ENCODE peak calls at places on chromosomes 12 and 14, in four cellular contexts. One of them, this sample, is unnamed.

GRCh38 chr12:49615725-49616124 is 7.6 kb upstream of the PRPF40B start:
- DNase-seq in K562: no peak
- DNase-seq in WTC11: no peak
- DNase-seq in HepG2: no peak
- DNase-seq in this sample: no peak

GRCh38 chr14:61537567-61538463 is 157.5 kb upstream of the HIF1A start:
- DNase-seq in K562: peak
- DNase-seq in WTC11: no peak
- DNase-seq in HepG2: peak
- DNase-seq in this sample: no peak

GRCh38 chr12:75660107-75660530 is 148.7 kb upstream of the KRR1 start:
- DNase-seq in K562: no peak
- DNase-seq in WTC11: no peak
- DNase-seq in HepG2: no peak
- DNase-seq in this sample: no peak

GRCh38 chr14:37150414-37150813 is 22.0 kb downstream of the SLC25A21 start:
- DNase-seq in K562: no peak
- DNase-seq in WTC11: no peak
- DNase-seq in HepG2: peak
- DNase-seq in this sample: no peak

GRCh38 chr12:96136720-96137378 is 57.3 kb upstream of the ELK3 start:
- DNase-seq in K562: no peak
- DNase-seq in WTC11: no peak
- DNase-seq in HepG2: no peak
- DNase-seq in this sample: no peak

GRCh38 chr12:125983094-125983783 is 918.0 kb downstream of the AACS start:
- DNase-seq in K562: peak
- DNase-seq in WTC11: no peak
- DNase-seq in HepG2: peak
- DNase-seq in this sample: no peak

GRCh38 chr12:69026341-69026740 is 93.4 kb upstream of the CPM start:
- DNase-seq in K562: no peak
- DNase-seq in WTC11: no peak
- DNase-seq in HepG2: no peak
- DNase-seq in this sample: no peak

GRCh38 chr12:20220339-20220738 is 148.0 kb upstream of the PDE3A start:
- DNase-seq in K562: no peak
- DNase-seq in WTC11: peak
- DNase-seq in HepG2: no peak
- DNase-seq in this sample: peak

GRCh38 chr14:74942608-74943007 is 12.8 kb downstream of the PGF start:
- DNase-seq in K562: peak
- DNase-seq in WTC11: no peak
- DNase-seq in HepG2: no peak
- DNase-seq in this sample: no peak

GRCh38 chr12:75603475-75603874 is 92.1 kb upstream of the KRR1 start:
- DNase-seq in K562: no peak
- DNase-seq in WTC11: no peak
- DNase-seq in HepG2: no peak
- DNase-seq in this sample: no peak

GRCh38 chr14:43165651-43166050 is 1341.4 kb downstream of the FSCB start:
- DNase-seq in K562: no peak
- DNase-seq in WTC11: no peak
- DNase-seq in HepG2: no peak
- DNase-seq in this sample: no peak

GRCh38 chr12:101942206-101942605 is 64.8 kb downstream of the DRAM1 start:
- DNase-seq in K562: no peak
- DNase-seq in WTC11: no peak
- DNase-seq in HepG2: no peak
- DNase-seq in this sample: no peak

GRCh38 chr12:76247026-76247688 is 101.1 kb downstream of the BBS10 start:
- DNase-seq in K562: no peak
- DNase-seq in WTC11: no peak
- DNase-seq in HepG2: no peak
- DNase-seq in this sample: no peak

GRCh38 chr14:21090940-21091663 is 7.4 kb downstream of the ZNF219 start:
- DNase-seq in K562: no peak
- DNase-seq in WTC11: no peak
- DNase-seq in HepG2: no peak
- DNase-seq in this sample: no peak

DNA sequence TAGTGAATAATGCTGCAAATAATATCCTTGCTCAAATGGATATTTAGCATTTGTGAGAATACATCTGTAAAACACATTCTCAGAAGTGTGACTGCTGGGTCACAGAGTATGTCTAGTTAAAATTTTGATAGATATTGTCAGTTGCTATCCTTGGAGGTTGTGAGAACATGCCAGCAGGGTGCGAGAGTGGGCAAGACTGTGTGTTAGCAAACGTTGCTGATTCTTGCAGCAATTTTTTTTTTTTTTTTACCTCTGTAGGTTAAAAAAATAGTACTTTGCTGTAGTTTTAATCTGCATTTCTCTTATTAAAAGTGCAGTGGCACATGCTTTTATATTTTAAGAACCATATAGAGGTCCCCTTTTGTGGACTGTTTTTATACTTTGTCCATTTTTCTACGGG is 4.5 kb upstream of the NYNRIN start:
- DNase-seq in K562: no peak
- DNase-seq in WTC11: no peak
- DNase-seq in HepG2: no peak
- DNase-seq in this sample: no peak
- TF ChIP-seq TCF7 in K562: no peak
- TF ChIP-seq TCF7 in WTC11: no peak
- TF ChIP-seq TCF7 in HepG2: no peak
- TF ChIP-seq TCF7 in this sample: no peak

GRCh38 chr14:29463727-29464370 is 463.8 kb downstream of the PRKD1 start:
- DNase-seq in K562: no peak
- DNase-seq in WTC11: no peak
- DNase-seq in HepG2: no peak
- DNase-seq in this sample: no peak
- TF ChIP-seq TCF7 in K562: no peak
- TF ChIP-seq TCF7 in WTC11: no peak
- TF ChIP-seq TCF7 in HepG2: no peak
- TF ChIP-seq TCF7 in this sample: no peak

DNA sequence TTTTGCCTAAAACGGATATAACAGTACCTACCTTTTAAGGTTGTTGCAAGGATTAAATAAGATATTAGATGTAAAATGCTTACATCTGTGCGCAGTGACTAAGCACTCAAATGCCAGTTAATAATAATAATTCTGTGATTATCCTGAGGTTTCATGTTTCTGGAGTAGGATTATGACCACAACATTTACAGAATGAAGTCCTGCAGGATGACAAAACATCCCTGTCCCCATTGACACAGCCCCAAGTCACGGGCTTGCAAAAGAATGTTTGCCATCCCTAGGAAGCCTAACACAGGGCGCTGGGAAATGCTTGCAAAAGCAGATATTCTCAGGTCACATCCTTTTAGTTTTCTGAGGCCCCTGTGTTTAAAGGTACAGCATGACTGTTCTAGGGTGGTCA is 20.1 kb downstream of the SUSD6 start:
- DNase-seq in K562: no peak
- DNase-seq in WTC11: no peak
- DNase-seq in HepG2: peak
- DNase-seq in this sample: no peak
- TF ChIP-seq TCF7 in K562: no peak
- TF ChIP-seq TCF7 in WTC11: no peak
- TF ChIP-seq TCF7 in HepG2: no peak
- TF ChIP-seq TCF7 in this sample: no peak

GRCh38 chr14:22276913-22277816 is 311.9 kb downstream of the DAD1 start:
- DNase-seq in K562: peak
- DNase-seq in WTC11: no peak
- DNase-seq in HepG2: peak
- DNase-seq in this sample: no peak

GRCh38 chr14:22282429-22282828 is 306.6 kb downstream of the DAD1 start:
- DNase-seq in K562: no peak
- DNase-seq in WTC11: no peak
- DNase-seq in HepG2: no peak
- DNase-seq in this sample: no peak

GRCh38 chr14:22281322-22281977 is 307.6 kb downstream of the DAD1 start:
- DNase-seq in K562: no peak
- DNase-seq in WTC11: no peak
- DNase-seq in HepG2: no peak
- DNase-seq in this sample: no peak

GRCh38 chr14:22283000-22283399 is 306.0 kb downstream of the DAD1 start:
- DNase-seq in K562: no peak
- DNase-seq in WTC11: no peak
- DNase-seq in HepG2: no peak
- DNase-seq in this sample: no peak

DNA sequence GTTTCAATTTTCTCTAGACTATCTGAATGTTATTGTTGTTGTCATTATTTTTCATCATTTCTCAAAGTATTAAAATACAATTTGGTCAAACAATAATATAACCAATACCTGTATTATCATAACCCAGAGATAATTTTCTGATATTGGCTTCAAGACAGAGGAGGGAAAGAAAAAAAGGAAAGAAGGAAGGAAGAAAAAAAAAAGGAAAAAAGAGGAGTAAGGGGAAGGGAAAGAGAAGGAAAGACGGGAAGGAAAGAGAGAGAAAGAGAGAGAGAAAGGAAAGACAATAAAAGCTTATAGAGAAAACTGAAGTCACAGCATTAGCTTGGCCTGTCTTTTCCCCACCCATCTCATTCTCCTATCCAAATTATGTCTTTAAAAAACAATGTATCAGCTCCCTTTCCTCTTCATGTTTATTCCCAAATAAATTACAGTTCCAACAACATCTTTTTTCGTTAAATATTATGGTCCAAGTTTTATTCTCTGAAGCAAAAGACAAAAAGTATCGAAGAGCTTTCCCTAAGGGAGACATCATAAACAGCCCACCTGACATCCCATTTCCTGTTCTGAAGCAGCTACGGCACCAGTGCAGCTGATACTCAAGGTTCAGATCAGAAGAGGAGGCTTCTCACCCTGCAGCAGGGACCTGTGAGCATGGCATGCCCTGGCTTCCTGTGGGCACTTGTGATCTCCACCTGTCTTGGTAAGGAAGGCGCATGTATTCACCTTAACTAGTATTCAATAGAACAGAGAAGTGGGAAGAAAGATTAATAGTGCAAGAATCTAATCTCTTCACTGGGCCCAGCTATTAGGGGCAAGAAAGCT is 308.3 kb downstream of the DAD1 start:
- DNase-seq in K562: no peak
- DNase-seq in WTC11: no peak
- DNase-seq in HepG2: no peak
- DNase-seq in this sample: no peak
- TF ChIP-seq TCF7 in K562: no peak
- TF ChIP-seq TCF7 in WTC11: no peak
- TF ChIP-seq TCF7 in HepG2: no peak
- TF ChIP-seq TCF7 in this sample: no peak